ENCODE peak calls at places on chromosome 13, in seven cellular contexts. One of them, this sample, is unnamed.

GRCh38 chr13:89897681-89898080 is 1449.8 kb upstream of the MIR17HG start:
- DNase-seq in lower leg skin: no peak
- DNase-seq in breast epithelium: no peak
- DNase-seq in fibroblast of the aortic adventitia: no peak
- DNase-seq in GM23338: no peak
- DNase-seq in CD8-positive, alpha-beta T cell: no peak
- DNase-seq in heart left ventricle: no peak
- DNase-seq in this sample: no peak

GRCh38 chr13:50410921-50411712 is 395.9 kb downstream of the KCNRG start:
- DNase-seq in breast epithelium: no peak
- DNase-seq in fibroblast of the aortic adventitia: peak
- DNase-seq in CD8-positive, alpha-beta T cell: no peak
- DNase-seq in heart left ventricle: no peak
- DNase-seq in GM23338: no peak
- DNase-seq in lower leg skin: no peak
- DNase-seq in this sample: peak

GRCh38 chr13:108609353-108609752 is 20.1 kb upstream of the MYO16 start:
- DNase-seq in lower leg skin: no peak
- DNase-seq in fibroblast of the aortic adventitia: peak
- DNase-seq in breast epithelium: no peak
- DNase-seq in GM23338: peak
- DNase-seq in CD8-positive, alpha-beta T cell: no peak
- DNase-seq in heart left ventricle: no peak
- DNase-seq in this sample: no peak

GRCh38 chr13:32947411-32947810 is 68.8 kb upstream of the KL start:
- DNase-seq in GM23338: no peak
- DNase-seq in breast epithelium: no peak
- DNase-seq in heart left ventricle: no peak
- DNase-seq in CD8-positive, alpha-beta T cell: no peak
- DNase-seq in lower leg skin: no peak
- DNase-seq in fibroblast of the aortic adventitia: no peak
- DNase-seq in this sample: no peak

GRCh38 chr13:25253702-25254101 is 33.6 kb downstream of the MTMR6 start:
- DNase-seq in breast epithelium: no peak
- DNase-seq in heart left ventricle: no peak
- DNase-seq in GM23338: no peak
- DNase-seq in CD8-positive, alpha-beta T cell: no peak
- DNase-seq in lower leg skin: no peak
- DNase-seq in fibroblast of the aortic adventitia: peak
- DNase-seq in this sample: no peak

GRCh38 chr13:30138511-30138910 is 168.8 kb downstream of the KATNAL1 start:
- DNase-seq in GM23338: no peak
- DNase-seq in CD8-positive, alpha-beta T cell: no peak
- DNase-seq in fibroblast of the aortic adventitia: no peak
- DNase-seq in breast epithelium: no peak
- DNase-seq in lower leg skin: no peak
- DNase-seq in heart left ventricle: no peak
- DNase-seq in this sample: no peak

GRCh38 chr13:77985866-77986636 is 67.4 kb upstream of the EDNRB start:
- DNase-seq in breast epithelium: no peak
- DNase-seq in lower leg skin: no peak
- DNase-seq in heart left ventricle: no peak
- DNase-seq in CD8-positive, alpha-beta T cell: no peak
- DNase-seq in fibroblast of the aortic adventitia: no peak
- DNase-seq in GM23338: no peak
- DNase-seq in this sample: no peak

GRCh38 chr13:27038323-27038722 is 133.3 kb downstream of the USP12 start:
- DNase-seq in lower leg skin: no peak
- DNase-seq in breast epithelium: no peak
- DNase-seq in GM23338: no peak
- DNase-seq in fibroblast of the aortic adventitia: peak
- DNase-seq in CD8-positive, alpha-beta T cell: no peak
- DNase-seq in heart left ventricle: no peak
- DNase-seq in this sample: no peak

GRCh38 chr13:33204130-33204927 is 81.2 kb downstream of the STARD13 start:
- DNase-seq in fibroblast of the aortic adventitia: peak
- DNase-seq in GM23338: no peak
- DNase-seq in heart left ventricle: peak
- DNase-seq in lower leg skin: peak
- DNase-seq in breast epithelium: no peak
- DNase-seq in CD8-positive, alpha-beta T cell: no peak
- DNase-seq in this sample: peak

GRCh38 chr13:45851171-45851889 is at the start of gene SIAH3:
- DNase-seq in GM23338: peak
- DNase-seq in heart left ventricle: no peak
- DNase-seq in CD8-positive, alpha-beta T cell: no peak
- DNase-seq in breast epithelium: no peak
- DNase-seq in lower leg skin: no peak
- DNase-seq in fibroblast of the aortic adventitia: peak
- DNase-seq in this sample: no peak

GRCh38 chr13:87344176-87344575 is 327.0 kb upstream of the SLITRK5 start:
- DNase-seq in breast epithelium: no peak
- DNase-seq in GM23338: peak
- DNase-seq in CD8-positive, alpha-beta T cell: no peak
- DNase-seq in heart left ventricle: no peak
- DNase-seq in fibroblast of the aortic adventitia: no peak
- DNase-seq in lower leg skin: no peak
- DNase-seq in this sample: no peak

GRCh38 chr13:28094311-28094710 is 6.1 kb downstream of the FLT3 start:
- DNase-seq in fibroblast of the aortic adventitia: no peak
- DNase-seq in heart left ventricle: no peak
- DNase-seq in breast epithelium: no peak
- DNase-seq in CD8-positive, alpha-beta T cell: no peak
- DNase-seq in GM23338: no peak
- DNase-seq in lower leg skin: no peak
- DNase-seq in this sample: no peak

GRCh38 chr13:41470187-41470586 is 12.8 kb downstream of the RGCC start:
- DNase-seq in lower leg skin: no peak
- DNase-seq in breast epithelium: no peak
- DNase-seq in CD8-positive, alpha-beta T cell: no peak
- DNase-seq in fibroblast of the aortic adventitia: no peak
- DNase-seq in heart left ventricle: no peak
- DNase-seq in GM23338: no peak
- DNase-seq in this sample: no peak

GRCh38 chr13:61466280-61466679 is 50.6 kb upstream of the PCDH20 start:
- DNase-seq in CD8-positive, alpha-beta T cell: no peak
- DNase-seq in breast epithelium: no peak
- DNase-seq in fibroblast of the aortic adventitia: no peak
- DNase-seq in lower leg skin: no peak
- DNase-seq in heart left ventricle: no peak
- DNase-seq in GM23338: peak
- DNase-seq in this sample: no peak

GRCh38 chr13:113178070-113178895 is 19.8 kb downstream of the PROZ start:
- DNase-seq in heart left ventricle: no peak
- DNase-seq in fibroblast of the aortic adventitia: peak
- DNase-seq in breast epithelium: no peak
- DNase-seq in GM23338: no peak
- DNase-seq in CD8-positive, alpha-beta T cell: no peak
- DNase-seq in lower leg skin: no peak
- DNase-seq in this sample: peak

GRCh38 chr13:109779074-109779473 is 7.3 kb downstream of the IRS2 start:
- DNase-seq in lower leg skin: no peak
- DNase-seq in breast epithelium: no peak
- DNase-seq in GM23338: no peak
- DNase-seq in fibroblast of the aortic adventitia: no peak
- DNase-seq in heart left ventricle: no peak
- DNase-seq in CD8-positive, alpha-beta T cell: no peak
- DNase-seq in this sample: no peak

GRCh38 chr13:109780880-109781383 is 5.5 kb downstream of the IRS2 start:
- DNase-seq in heart left ventricle: no peak
- DNase-seq in CD8-positive, alpha-beta T cell: no peak
- DNase-seq in GM23338: no peak
- DNase-seq in lower leg skin: no peak
- DNase-seq in breast epithelium: no peak
- DNase-seq in fibroblast of the aortic adventitia: no peak
- DNase-seq in this sample: no peak

GRCh38 chr13:109778102-109778542 is 8.3 kb downstream of the IRS2 start:
- DNase-seq in fibroblast of the aortic adventitia: no peak
- DNase-seq in breast epithelium: no peak
- DNase-seq in heart left ventricle: no peak
- DNase-seq in CD8-positive, alpha-beta T cell: no peak
- DNase-seq in lower leg skin: no peak
- DNase-seq in GM23338: no peak
- DNase-seq in this sample: no peak

GRCh38 chr13:109781384-109782065 is 4.9 kb downstream of the IRS2 start:
- DNase-seq in GM23338: no peak
- DNase-seq in CD8-positive, alpha-beta T cell: no peak
- DNase-seq in fibroblast of the aortic adventitia: peak
- DNase-seq in breast epithelium: no peak
- DNase-seq in heart left ventricle: no peak
- DNase-seq in lower leg skin: peak
- DNase-seq in this sample: no peak

DNA sequence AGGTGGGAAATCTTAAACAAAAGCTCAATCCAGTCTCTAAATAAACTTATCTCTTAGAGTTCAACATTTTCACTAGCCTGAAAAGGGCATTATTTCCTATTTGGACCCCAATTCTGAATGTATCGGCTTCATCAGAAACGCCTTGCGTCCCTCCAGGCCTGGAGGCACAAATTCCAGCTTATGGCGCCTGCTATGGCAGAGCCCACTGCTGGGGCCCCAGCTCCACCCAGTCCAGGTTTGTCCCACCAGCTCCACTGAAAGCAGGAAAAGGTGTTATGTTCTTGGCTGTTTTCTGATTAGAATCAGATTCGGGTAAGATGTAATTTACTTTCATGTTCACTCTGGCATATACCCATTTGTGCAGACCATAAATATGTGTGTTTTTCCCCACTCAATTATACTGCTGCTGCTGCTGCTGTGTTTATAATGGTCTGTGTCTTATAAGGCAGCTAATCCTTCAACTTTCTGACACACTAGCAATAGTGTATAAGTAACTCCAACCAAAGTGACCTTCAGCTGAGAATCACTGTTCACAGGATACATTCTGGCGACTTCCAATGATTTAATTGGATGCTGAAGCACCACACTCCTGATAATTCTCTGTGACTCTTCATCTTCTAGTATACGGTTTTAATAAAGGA is 6.4 kb downstream of the IRS2 start:
- DNase-seq in GM23338: no peak
- DNase-seq in lower leg skin: no peak
- DNase-seq in breast epithelium: no peak
- DNase-seq in fibroblast of the aortic adventitia: no peak
- DNase-seq in heart left ventricle: no peak
- DNase-seq in CD8-positive, alpha-beta T cell: no peak
- DNase-seq in this sample: no peak
- H3K4me3 ChIP-seq in GM23338: peak
- H3K4me3 ChIP-seq in lower leg skin: no peak
- H3K4me3 ChIP-seq in breast epithelium: peak
- H3K4me3 ChIP-seq in fibroblast of the aortic adventitia: peak
- H3K4me3 ChIP-seq in heart left ventricle: peak
- H3K4me3 ChIP-seq in CD8-positive, alpha-beta T cell: no peak
- H3K4me3 ChIP-seq in this sample: no peak

GRCh38 chr13:102724923-102725322 is 30.1 kb upstream of the METTL21C start:
- DNase-seq in lower leg skin: no peak
- DNase-seq in GM23338: no peak
- DNase-seq in breast epithelium: no peak
- DNase-seq in fibroblast of the aortic adventitia: peak
- DNase-seq in heart left ventricle: no peak
- DNase-seq in CD8-positive, alpha-beta T cell: no peak
- DNase-seq in this sample: peak

GRCh38 chr13:102721800-102722231 is 27.0 kb upstream of the METTL21C start:
- DNase-seq in heart left ventricle: no peak
- DNase-seq in GM23338: no peak
- DNase-seq in lower leg skin: no peak
- DNase-seq in breast epithelium: no peak
- DNase-seq in CD8-positive, alpha-beta T cell: no peak
- DNase-seq in fibroblast of the aortic adventitia: peak
- DNase-seq in this sample: no peak

GRCh38 chr13:102729560-102730275 is 34.9 kb upstream of the METTL21C start:
- DNase-seq in GM23338: peak
- DNase-seq in breast epithelium: no peak
- DNase-seq in fibroblast of the aortic adventitia: peak
- DNase-seq in CD8-positive, alpha-beta T cell: no peak
- DNase-seq in lower leg skin: no peak
- DNase-seq in heart left ventricle: no peak
- DNase-seq in this sample: no peak

GRCh38 chr13:102726430-102726829 is 31.6 kb upstream of the METTL21C start:
- DNase-seq in GM23338: no peak
- DNase-seq in lower leg skin: no peak
- DNase-seq in fibroblast of the aortic adventitia: no peak
- DNase-seq in CD8-positive, alpha-beta T cell: no peak
- DNase-seq in breast epithelium: no peak
- DNase-seq in heart left ventricle: no peak
- DNase-seq in this sample: no peak
- TF ChIP-seq CTCF in GM23338: no peak
- TF ChIP-seq CTCF in lower leg skin: no peak
- TF ChIP-seq CTCF in fibroblast of the aortic adventitia: no peak
- TF ChIP-seq CTCF in CD8-positive, alpha-beta T cell: no peak
- TF ChIP-seq CTCF in breast epithelium: no peak
- TF ChIP-seq CTCF in heart left ventricle: no peak
- TF ChIP-seq CTCF in this sample: no peak

DNA sequence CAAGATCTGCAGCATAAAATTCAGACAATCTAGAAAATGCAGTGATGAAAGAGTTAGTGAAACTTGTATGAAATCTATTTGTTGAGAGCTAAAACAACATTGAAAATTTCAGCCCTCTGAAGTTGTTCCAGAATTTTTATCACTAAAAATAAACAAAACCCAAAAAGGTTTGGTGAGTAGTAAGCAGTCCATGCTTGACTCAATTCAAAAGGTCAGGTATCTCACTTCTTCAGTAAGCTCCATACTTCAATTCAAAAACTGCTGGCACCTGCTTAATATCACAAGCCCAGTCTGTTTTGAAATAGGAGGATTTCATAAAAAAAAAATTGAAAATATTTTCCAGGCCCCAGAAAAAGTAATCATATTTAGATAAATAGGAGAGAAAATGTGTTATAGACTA is 894.4 kb downstream of the SLITRK5 start:
- DNase-seq in heart left ventricle: no peak
- DNase-seq in GM23338: no peak
- DNase-seq in fibroblast of the aortic adventitia: no peak
- DNase-seq in breast epithelium: no peak
- DNase-seq in lower leg skin: no peak
- DNase-seq in CD8-positive, alpha-beta T cell: no peak
- DNase-seq in this sample: no peak
- H3K4me3 ChIP-seq in heart left ventricle: no peak
- H3K4me3 ChIP-seq in GM23338: no peak
- H3K4me3 ChIP-seq in fibroblast of the aortic adventitia: no peak
- H3K4me3 ChIP-seq in breast epithelium: no peak
- H3K4me3 ChIP-seq in lower leg skin: no peak
- H3K4me3 ChIP-seq in CD8-positive, alpha-beta T cell: no peak
- H3K4me3 ChIP-seq in this sample: no peak

DNA sequence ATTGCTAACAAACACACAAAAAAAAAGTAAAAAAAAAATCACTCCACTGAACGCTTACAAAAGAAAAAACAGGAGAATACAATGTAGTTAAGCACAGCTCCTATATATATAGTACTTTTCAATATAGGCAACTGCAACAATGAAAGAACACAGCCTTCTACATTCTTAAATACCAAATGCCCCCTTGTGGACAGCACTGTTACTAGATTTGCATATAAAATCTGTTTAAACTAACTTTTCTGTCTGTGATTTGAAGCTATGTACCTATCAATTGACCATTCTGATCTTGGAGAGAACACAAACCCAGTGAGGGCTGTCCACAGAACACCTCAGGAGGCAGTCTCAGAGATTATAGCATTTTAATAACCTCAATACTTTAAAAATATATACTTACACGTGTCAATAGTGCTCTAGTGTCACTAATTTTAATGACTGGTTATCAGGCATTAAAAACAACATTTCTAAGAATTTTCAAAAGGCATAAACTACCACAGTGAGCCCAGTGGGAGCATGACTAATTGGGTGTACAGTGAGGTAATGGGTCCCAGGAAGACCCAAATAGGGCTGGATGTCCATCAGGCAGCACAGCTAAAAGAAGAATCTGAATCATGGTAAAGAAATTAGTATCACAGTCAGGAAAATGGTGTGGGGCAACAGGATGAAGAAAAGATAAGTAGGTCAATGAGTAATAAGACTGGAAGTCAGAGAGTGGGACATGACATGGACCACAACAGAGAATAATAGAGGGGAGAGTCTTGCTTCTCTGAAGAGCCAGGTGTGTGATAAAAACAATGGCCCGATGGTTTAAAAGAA is 22.2 kb downstream of the CCDC169 start:
- DNase-seq in fibroblast of the aortic adventitia: peak
- DNase-seq in breast epithelium: no peak
- DNase-seq in heart left ventricle: no peak
- DNase-seq in GM23338: peak
- DNase-seq in lower leg skin: no peak
- DNase-seq in CD8-positive, alpha-beta T cell: no peak
- DNase-seq in this sample: peak
- TF ChIP-seq CTCF in fibroblast of the aortic adventitia: peak
- TF ChIP-seq CTCF in breast epithelium: peak
- TF ChIP-seq CTCF in heart left ventricle: peak
- TF ChIP-seq CTCF in GM23338: peak
- TF ChIP-seq CTCF in lower leg skin: no peak
- TF ChIP-seq CTCF in CD8-positive, alpha-beta T cell: peak
- TF ChIP-seq CTCF in this sample: peak

This sample was measured in AG09309.